ENCODE peak calls at places on chromosomes 5 and 9, in five cellular contexts. M, L, I, Y and F are unnamed samples. For H3K36me3, the result is how much of the 10 kb centered on the place peaks cover.

GRCh38 chr5:167797933-167798332 is 493.5 kb upstream of the WWC1 start:
- DNase-seq in M (no peak), L (no peak), I (no peak), Y (no peak), F (no peak)

GRCh38 chr9:132516911-132517310 is 65.5 kb upstream of the BARHL1 start:
- DNase-seq in M (no peak), L (no peak), I (no peak), Y (no peak), F (no peak)

GRCh38 chr5:95731571-95732554 is 727 bp downstream of the RHOBTB3 start:
- DNase-seq in M (peak), L (peak), I (no peak), Y (peak), F (peak)

GRCh38 chr9:124174385-124174784 is 83.4 kb upstream of the NEK6 start:
- DNase-seq in M (no peak), L (no peak), I (no peak), Y (no peak), F (no peak)

GRCh38 chr5:40605295-40605958 is 74.3 kb upstream of the PTGER4 start:
- DNase-seq in M (no peak), L (no peak), I (no peak), Y (no peak), F (no peak)

GRCh38 chr5:171543486-171543885 is 124.0 kb downstream of the FGF18 start:
- DNase-seq in M (no peak), L (no peak), I (no peak), Y (no peak), F (no peak)

GRCh38 chr5:37015795-37016666 is 139.5 kb downstream of the NIPBL start:
- DNase-seq in M (no peak), L (no peak), I (no peak), Y (no peak), F (no peak)

GRCh38 chr5:120464627-120465280 is 654 bp downstream of the PRR16 start:
- DNase-seq in M (peak), L (peak), I (no peak), Y (peak), F (peak)

GRCh38 chr5:141001466-141001853 is 35.2 kb downstream of the PCDHAC2 start:
- DNase-seq in M (no peak), L (no peak), I (no peak), Y (no peak), F (no peak)

GRCh38 chr9:88221110-88221509 is 82.8 kb upstream of the SPATA31C2 start:
- DNase-seq in M (no peak), L (no peak), I (no peak), Y (no peak), F (no peak)

GRCh38 chr9:134889386-134890214 is 9.0 kb downstream of the FCN2 start:
- DNase-seq in M (no peak), L (no peak), I (no peak), Y (no peak), F (no peak)

GRCh38 chr9:115127191-115127817 is 9.3 kb upstream of the TNC start:
- DNase-seq in M (no peak), L (no peak), I (no peak), Y (no peak), F (no peak)

GRCh38 chr5:24817966-24818365 is 173.2 kb upstream of the CDH10 start:
- DNase-seq in M (no peak), L (no peak), I (no peak), Y (no peak), F (no peak)

GRCh38 chr5:40483316-40483715 is 196.4 kb upstream of the PTGER4 start:
- DNase-seq in M (no peak), L (no peak), I (no peak), Y (no peak), F (no peak)

GRCh38 chr9:90891656-90892055 is 90.0 kb downstream of the SYK start:
- DNase-seq in M (no peak), L (no peak), I (no peak), Y (no peak), F (no peak)

GRCh38 chr9:28365020-28365640 is 791.8 kb upstream of the C9orf72 start:
- DNase-seq in M (no peak), L (no peak), I (no peak), Y (no peak), F (no peak)

GRCh38 chr5:94181940-94182339 is 436.5 kb downstream of the KIAA0825 start:
- DNase-seq in M (no peak), L (no peak), I (no peak), Y (no peak), F (no peak)

GRCh38 chr5:146107901-146108300 is 2.5 kb upstream of the PLAC8L1 start:
- DNase-seq in M (no peak), L (no peak), I (no peak), Y (no peak), F (no peak)

GRCh38 chr9:129854588-129855110 is 19.4 kb downstream of the USP20 start:
- DNase-seq in M (no peak), L (no peak), I (no peak), Y (no peak), F (no peak)

GRCh38 chr9:129852575-129852974 is 17.3 kb downstream of the USP20 start:
- DNase-seq in M (no peak), L (no peak), I (no peak), Y (no peak), F (no peak)

GRCh38 chr9:129850821-129851540 is 15.7 kb downstream of the USP20 start:
- DNase-seq in M (no peak), L (no peak), I (no peak), Y (no peak), F (no peak)

GRCh38 chr9:129851821-129852220 is 16.6 kb downstream of the USP20 start:
- DNase-seq in M (no peak), L (no peak), I (no peak), Y (no peak), F (no peak)

GRCh38 chr9:129853614-129854013 is 18.4 kb downstream of the USP20 start:
- DNase-seq in M (no peak), L (no peak), I (no peak), Y (no peak), F (no peak)
- H3K36me3 ChIP-seq in M (under half), L (under half), I (under half), Y (half or more), F (under half)

GRCh38 chr9:136537411-136537810 is 8.4 kb downstream of the NOTCH1 start:
- DNase-seq in M (no peak), L (no peak), I (no peak), Y (no peak), F (no peak)

GRCh38 chr9:136537896-136538598 is 7.8 kb downstream of the NOTCH1 start:
- DNase-seq in M (no peak), L (no peak), I (no peak), Y (no peak), F (no peak)

GRCh38 chr9:136535070-136535469 is 10.8 kb downstream of the NOTCH1 start:
- DNase-seq in M (no peak), L (no peak), I (no peak), Y (no peak), F (no peak)

GRCh38 chr9:136536051-136536720 is 9.7 kb downstream of the NOTCH1 start:
- DNase-seq in M (no peak), L (no peak), I (no peak), Y (no peak), F (no peak)

DNA sequence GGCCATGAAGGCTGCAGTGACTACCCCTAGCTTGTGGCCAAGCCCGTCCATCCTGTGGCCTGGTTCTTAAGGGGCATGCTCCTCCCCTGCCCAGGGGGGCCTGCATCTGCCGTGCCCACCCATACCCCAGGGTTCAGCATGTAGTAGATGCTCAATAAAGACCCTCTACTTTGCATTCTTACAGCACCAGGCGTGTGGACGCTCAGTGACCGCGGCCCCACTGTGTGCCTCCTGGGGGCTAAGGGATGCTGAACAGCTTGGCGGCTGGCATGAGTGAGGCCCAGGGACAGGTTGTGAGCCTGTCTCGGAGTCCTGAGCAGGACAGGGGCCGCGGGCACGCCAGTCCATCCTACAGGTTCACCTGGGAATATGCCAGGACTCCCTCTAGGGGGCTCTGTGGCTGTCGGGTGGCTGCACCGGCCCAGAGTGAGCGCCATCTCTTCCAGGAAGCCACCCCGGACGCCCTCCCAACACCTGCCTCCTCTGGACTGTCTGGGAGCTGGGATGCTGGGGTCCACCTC is 9.1 kb downstream of the NOTCH1 start:
- DNase-seq in M (no peak), L (no peak), I (no peak), Y (no peak), F (no peak)
- TF ChIP-seq CTCF in M (no peak), L (no peak), I (no peak), Y (no peak), F (peak)

DNA sequence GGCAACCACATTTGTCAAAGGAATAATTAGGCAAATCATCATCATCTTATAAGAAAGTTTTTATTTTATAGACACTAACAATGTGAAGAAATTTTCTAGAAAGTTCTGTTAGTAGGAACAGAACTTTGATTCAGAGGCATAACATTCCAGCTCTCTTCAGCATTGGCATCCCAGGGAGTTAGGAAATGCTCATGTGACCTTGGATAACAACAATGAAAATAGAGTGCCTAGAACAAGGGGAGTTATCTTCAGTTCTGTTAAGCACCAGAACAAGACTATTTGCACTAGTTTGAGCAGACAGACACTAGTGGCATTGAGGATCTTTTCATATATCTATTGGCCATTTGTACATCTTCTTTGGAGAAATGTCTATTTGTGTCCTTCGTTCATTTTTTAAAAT is 7.0 kb upstream of the NMUR2 start:
- DNase-seq in M (no peak), L (no peak), I (no peak), Y (no peak), F (no peak)
- H3K4me3 ChIP-seq in M (no peak), L (no peak), I (no peak), Y (no peak), F (no peak)

DNA sequence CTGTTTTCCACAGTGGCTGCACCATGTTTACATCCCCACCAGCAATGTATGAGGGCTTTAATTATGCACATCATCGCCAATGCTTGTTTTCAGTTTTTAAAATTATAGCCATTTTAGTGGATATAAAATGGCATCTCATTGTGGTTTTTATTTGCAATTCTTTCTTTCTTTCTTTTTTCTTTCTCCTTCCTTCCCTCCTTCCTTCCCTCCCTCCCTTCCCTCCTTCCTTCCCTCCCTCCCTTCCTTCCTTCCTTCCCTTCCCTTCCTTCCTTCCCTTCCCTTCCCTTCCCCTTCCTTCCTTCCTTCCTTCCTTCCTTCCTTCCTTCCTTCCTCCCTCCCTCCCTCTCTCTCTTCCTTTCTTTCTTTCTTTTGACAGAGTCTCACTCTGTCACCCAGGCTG is 6.6 kb downstream of the COL15A1 start:
- DNase-seq in M (no peak), L (no peak), I (no peak), Y (no peak), F (no peak)
- H3K36me3 ChIP-seq in M (under half), L (under half), I (under half), Y (under half), F (under half)

GRCh38 chr5:4640793-4641192 is 499.3 kb upstream of the ADAMTS16 start:
- DNase-seq in M (no peak), L (no peak), I (no peak), Y (no peak), F (no peak)
- TF ChIP-seq CTCF in M (no peak), L (no peak), I (no peak), Y (no peak), F (no peak)

GRCh38 chr9:6079386-6079785 is 64.0 kb upstream of the RANBP6 start:
- DNase-seq in M (no peak), L (no peak), I (no peak), Y (no peak), F (no peak)
- H3K4me3 ChIP-seq in M (no peak), L (no peak), I (peak), Y (peak), F (no peak)

GRCh38 chr5:56191646-56192045 is 41.5 kb downstream of the ANKRD55 start:
- DNase-seq in M (peak), L (no peak), I (no peak), Y (no peak), F (no peak)

GRCh38 chr5:56190500-56190899 is 42.6 kb downstream of the ANKRD55 start:
- DNase-seq in M (peak), L (no peak), I (peak), Y (peak), F (no peak)

GRCh38 chr5:56192246-56192645 is 40.9 kb downstream of the ANKRD55 start:
- DNase-seq in M (no peak), L (no peak), I (no peak), Y (no peak), F (no peak)

DNA sequence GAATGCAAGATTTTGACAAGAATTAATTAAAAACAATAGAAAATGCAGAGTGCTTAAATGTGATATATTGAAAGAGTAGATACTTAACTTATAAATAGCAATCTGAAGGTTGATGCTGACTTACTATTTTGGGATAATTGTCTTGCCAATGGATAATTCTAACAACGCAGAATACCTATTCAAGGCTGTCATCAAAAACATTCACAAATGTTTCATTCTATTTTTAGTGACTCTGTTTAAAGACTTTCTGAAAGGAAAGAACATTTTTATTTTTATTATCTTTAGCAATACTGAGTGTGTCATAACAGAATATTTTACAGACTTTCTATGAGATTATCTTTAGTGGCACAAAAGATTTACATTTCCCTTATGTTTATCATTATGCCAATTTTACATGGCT is 38.1 kb downstream of the ANKRD55 start:
- DNase-seq in M (no peak), L (no peak), I (no peak), Y (no peak), F (no peak)
- H3K36me3 ChIP-seq in M (under half), L (under half), I (under half), Y (under half), F (under half)